ENCODE peak calls at places on chromosomes 1 and 21, in nine cellular contexts. P, F, Y, K, J, I, L, D and Z are unnamed samples.

GRCh38 chr1:8430476-8430875 is 112.6 kb downstream of the SLC45A1 start:
- DNase-seq in Y (no peak), K (no peak), F (no peak), J (no peak), P (no peak), D (no peak), L (no peak), I (no peak), Z (no peak)

GRCh38 chr1:245645894-245646293 is 491.1 kb downstream of the KIF26B start:
- DNase-seq in L (no peak), P (no peak), F (no peak), I (no peak), D (no peak), K (no peak), J (no peak), Y (no peak), Z (no peak)

GRCh38 chr1:31605908-31606427 is 11.5 kb upstream of the HCRTR1 start:
- DNase-seq in J (no peak), Y (no peak), P (no peak), F (peak), K (peak), I (peak), D (no peak), L (peak), Z (no peak)

GRCh38 chr1:56643661-56644060 is 1.5 kb upstream of the PRKAA2 start:
- DNase-seq in J (no peak), D (no peak), K (no peak), L (no peak), P (no peak), Y (no peak), F (no peak), I (no peak), Z (no peak)

GRCh38 chr1:143497374-143497747 is 474.4 kb downstream of the FAM72C start:
- DNase-seq in D (no peak), Y (no peak), I (no peak), J (peak), L (no peak), F (no peak), K (no peak), P (peak), Z (no peak)

GRCh38 chr1:110643886-110644285 is 30.9 kb downstream of the KCNA3 start:
- DNase-seq in L (no peak), Y (no peak), P (no peak), F (no peak), I (no peak), D (no peak), K (no peak), J (no peak), Z (no peak)

GRCh38 chr1:18866314-18866713 is 6.9 kb upstream of the TAS1R2 start:
- DNase-seq in L (no peak), J (no peak), K (no peak), D (no peak), I (no peak), Y (no peak), P (peak), F (no peak), Z (no peak)

GRCh38 chr1:40662151-40662550 is 3.3 kb downstream of the RIMS3 start:
- DNase-seq in K (no peak), D (no peak), J (no peak), I (no peak), Y (no peak), L (no peak), P (no peak), F (peak), Z (no peak)

GRCh38 chr1:151108331-151108730 is 37.8 kb downstream of the GABPB2 start:
- DNase-seq in F (no peak), K (no peak), J (no peak), D (no peak), P (no peak), L (no peak), I (no peak), Y (no peak), Z (peak)
- TF ChIP-seq CTCF in F (no peak), K (no peak), J (no peak), D (no peak), P (no peak), L (no peak), I (no peak), Y (no peak), Z (no peak)

DNA sequence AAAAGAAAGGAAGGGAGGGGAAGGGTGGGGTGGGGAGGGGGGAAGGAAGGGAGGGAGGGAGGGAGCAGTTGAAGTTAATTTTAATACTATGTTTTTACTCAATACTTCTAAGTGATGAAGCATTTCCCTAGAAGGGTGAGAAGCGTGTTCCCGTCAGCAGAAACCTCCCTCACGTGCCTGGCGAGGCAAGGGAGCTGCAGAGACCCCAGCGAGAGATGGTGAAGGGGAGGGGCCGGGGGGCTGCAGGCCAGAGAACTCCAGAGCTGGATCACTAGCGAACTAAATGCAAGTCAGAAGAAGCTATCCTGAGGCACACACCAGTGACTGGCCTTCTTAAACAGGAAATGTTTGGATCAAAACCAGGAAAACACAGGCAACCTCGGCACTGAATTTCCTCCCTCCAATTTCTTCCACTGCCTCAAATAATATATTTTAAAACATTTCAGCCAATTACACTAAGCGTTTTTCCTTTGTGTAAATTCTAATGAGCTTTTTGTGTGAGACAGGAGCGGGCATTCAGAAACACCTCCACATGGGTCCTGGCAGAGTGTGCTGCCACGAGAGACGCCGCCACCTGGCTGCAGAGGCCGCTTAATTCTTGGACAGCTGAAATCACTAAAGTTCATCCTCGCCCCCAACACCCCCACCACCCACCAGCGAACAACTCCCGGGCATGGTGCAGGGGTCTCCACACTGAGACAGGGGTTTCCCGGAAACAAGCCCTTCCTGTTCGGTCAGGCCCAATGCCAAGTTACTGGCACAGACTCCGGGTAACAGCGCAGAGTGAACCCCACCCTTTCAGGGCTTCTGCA is 17.8 kb downstream of the WDR4 start:
- DNase-seq in F (no peak), I (no peak), J (no peak), K (no peak), Y (no peak), D (no peak), L (no peak), P (no peak), Z (no peak)
- TF ChIP-seq CTCF in F (no peak), I (no peak), J (no peak), K (no peak), Y (no peak), D (no peak), L (no peak), P (no peak), Z (peak)

GRCh38 chr1:212902054-212902453 is 44.0 kb downstream of the FLVCR1 start:
- DNase-seq in K (no peak), F (no peak), P (no peak), J (no peak), Y (no peak), L (no peak), D (no peak), I (no peak), Z (no peak)
- TF ChIP-seq CTCF in K (no peak), F (no peak), P (no peak), J (no peak), Y (no peak), L (no peak), D (no peak), I (no peak), Z (no peak)

DNA sequence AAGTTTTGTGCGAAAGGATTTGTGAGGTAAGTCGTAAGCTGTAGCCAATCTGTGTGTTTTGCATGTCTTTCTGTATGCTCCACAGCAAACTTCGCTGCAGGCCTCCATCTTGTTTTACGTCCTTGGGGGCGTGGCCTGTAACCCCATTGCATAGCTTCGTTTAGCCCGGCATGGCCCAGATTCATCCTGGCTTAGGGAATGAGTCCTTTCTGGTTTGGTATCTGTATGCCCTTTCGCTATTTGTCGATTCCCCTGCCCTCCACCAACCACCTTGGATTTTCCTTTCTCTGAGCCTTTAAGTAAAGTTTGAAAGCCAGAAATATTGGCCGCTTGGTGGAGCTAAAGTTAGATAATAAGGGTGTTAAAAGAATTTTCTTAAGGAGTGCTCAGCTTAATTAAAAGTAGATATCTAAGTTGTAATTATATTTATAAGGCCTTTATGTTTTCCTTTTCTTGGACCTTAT is 1.1 kb downstream of the THEM4 start:
- DNase-seq in D (no peak), J (no peak), K (no peak), Y (no peak), P (no peak), L (peak), I (no peak), F (no peak), Z (no peak)
- TF ChIP-seq CTCF in D (no peak), J (no peak), K (no peak), Y (no peak), P (peak), L (peak), I (peak), F (no peak), Z (peak)

GRCh38 chr1:91791691-91792392 is 94.1 kb downstream of the TGFBR3 start:
- DNase-seq in K (no peak), L (no peak), F (peak), J (no peak), Y (no peak), P (no peak), D (no peak), I (no peak), Z (no peak)

GRCh38 chr1:91789273-91789997 is 96.5 kb downstream of the TGFBR3 start:
- DNase-seq in K (no peak), P (no peak), J (no peak), F (no peak), I (no peak), Y (no peak), D (no peak), L (no peak), Z (no peak)

GRCh38 chr1:91790296-91790851 is 95.6 kb downstream of the TGFBR3 start:
- DNase-seq in L (peak), D (no peak), Y (no peak), J (no peak), P (no peak), F (no peak), I (no peak), K (no peak), Z (no peak)

GRCh38 chr1:91792393-91793032 is 93.4 kb downstream of the TGFBR3 start:
- DNase-seq in D (no peak), F (no peak), Y (no peak), K (no peak), L (no peak), I (no peak), P (no peak), J (no peak), Z (no peak)

GRCh38 chr1:91791103-91791502 is 94.8 kb downstream of the TGFBR3 start:
- DNase-seq in K (no peak), I (no peak), L (no peak), J (no peak), F (no peak), P (no peak), Y (no peak), D (no peak), Z (no peak)
- TF ChIP-seq CTCF in K (no peak), I (no peak), L (no peak), J (no peak), F (no peak), P (no peak), Y (no peak), D (no peak), Z (no peak)

GRCh38 chr1:203354246-203354645 is 3.3 kb upstream of the FMOD start:
- DNase-seq in F (no peak), J (no peak), P (no peak), D (no peak), L (peak), I (no peak), Y (no peak), K (peak), Z (no peak)

GRCh38 chr1:203353486-203353885 is 2.6 kb upstream of the FMOD start:
- DNase-seq in K (peak), L (no peak), F (no peak), Y (no peak), I (no peak), D (no peak), P (no peak), J (no peak), Z (no peak)

GRCh38 chr1:203349757-203350522 is 982 bp downstream of the FMOD start:
- DNase-seq in K (no peak), L (no peak), J (no peak), P (no peak), Y (no peak), I (no peak), D (no peak), F (no peak), Z (no peak)

GRCh38 chr1:203349166-203349565 is 1.8 kb downstream of the FMOD start:
- DNase-seq in Y (no peak), F (no peak), D (no peak), P (no peak), K (no peak), I (no peak), L (no peak), J (no peak), Z (no peak)

DNA sequence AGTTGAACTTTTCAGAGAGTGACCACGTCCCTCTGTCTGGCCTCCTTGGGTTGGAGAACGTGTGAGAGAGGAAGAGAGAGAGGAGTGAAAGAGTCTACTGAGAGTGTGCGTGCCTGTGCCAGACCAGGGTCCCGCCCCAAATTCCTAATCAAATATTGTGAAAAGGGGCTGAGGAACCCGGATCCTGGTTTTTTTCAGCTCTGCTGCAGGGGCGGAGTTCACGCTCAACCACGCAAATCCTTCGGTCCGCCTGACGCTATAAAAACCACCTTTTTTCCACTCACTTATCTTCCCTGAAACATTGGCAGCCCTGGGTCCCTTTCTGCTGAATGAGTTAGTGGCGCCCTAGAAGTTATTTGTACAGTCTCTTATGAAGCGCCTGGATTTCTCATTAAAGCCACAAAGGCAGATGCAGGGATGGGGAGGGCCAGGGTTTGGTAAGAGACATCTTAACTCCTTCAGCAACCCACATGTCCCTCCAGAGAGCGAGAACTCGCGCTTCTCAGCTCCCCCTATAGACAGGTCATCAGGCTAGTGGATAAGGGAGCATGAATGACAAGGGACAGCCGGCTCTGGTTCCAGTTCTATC is at the start of gene FMOD:
- DNase-seq in Y (no peak), L (peak), K (no peak), P (no peak), D (no peak), J (no peak), F (peak), I (no peak), Z (no peak)
- TF ChIP-seq CTCF in Y (no peak), L (no peak), K (peak), P (no peak), D (no peak), J (no peak), F (peak), I (no peak), Z (no peak)